ENCODE peak calls at places on chromosomes 6 and 20, in five cellular contexts. One of them, this sample, is unnamed.

GRCh38 chr6:16480780-16481179 is 242.4 kb downstream of the GMPR start:
- DNase-seq in A549: no peak
- DNase-seq in K562: no peak
- DNase-seq in H1: no peak
- DNase-seq in HepG2: no peak
- DNase-seq in this sample: no peak

GRCh38 chr6:85015396-85015990 is 251.1 kb upstream of the TBX18 start:
- DNase-seq in A549: peak; percentile 31
- DNase-seq in K562: peak; percentile 52
- DNase-seq in H1: peak; percentile 57
- DNase-seq in HepG2: peak; percentile 26
- DNase-seq in this sample: peak; percentile 83

GRCh38 chr20:34922654-34923381 is 32.8 kb downstream of the GSS start:
- DNase-seq in A549: peak; percentile 61
- DNase-seq in K562: no peak
- DNase-seq in H1: no peak
- DNase-seq in HepG2: peak; percentile 73
- DNase-seq in this sample: no peak

GRCh38 chr6:126048635-126049034 is 62.3 kb downstream of the TRMT11 start:
- DNase-seq in A549: no peak
- DNase-seq in K562: no peak
- DNase-seq in H1: no peak
- DNase-seq in HepG2: no peak
- DNase-seq in this sample: no peak

GRCh38 chr20:21244808-21245207 is 58.3 kb upstream of the XRN2 start:
- DNase-seq in A549: no peak
- DNase-seq in K562: no peak
- DNase-seq in H1: no peak
- DNase-seq in HepG2: no peak
- DNase-seq in this sample: no peak

GRCh38 chr20:5070570-5070969 is 49.2 kb downstream of the PCNA start:
- DNase-seq in A549: no peak
- DNase-seq in K562: no peak
- DNase-seq in H1: no peak
- DNase-seq in HepG2: peak; percentile 65
- DNase-seq in this sample: no peak

GRCh38 chr6:138691595-138692057 is 81.9 kb upstream of the CCDC28A start:
- DNase-seq in A549: peak; percentile 13
- DNase-seq in K562: no peak
- DNase-seq in H1: no peak
- DNase-seq in HepG2: peak; percentile 45
- DNase-seq in this sample: peak; percentile 66

GRCh38 chr6:127879685-127880084 is 21.2 kb downstream of the THEMIS start:
- DNase-seq in A549: no peak
- DNase-seq in K562: no peak
- DNase-seq in H1: peak; percentile 63
- DNase-seq in HepG2: no peak
- DNase-seq in this sample: no peak

GRCh38 chr20:61929561-61929960 is 136.1 kb downstream of the TAF4 start:
- DNase-seq in A549: no peak
- DNase-seq in K562: no peak
- DNase-seq in H1: no peak
- DNase-seq in HepG2: no peak
- DNase-seq in this sample: no peak

GRCh38 chr20:51365670-51366069 is 176.8 kb downstream of the NFATC2 start:
- DNase-seq in A549: peak; percentile 40
- DNase-seq in K562: no peak
- DNase-seq in H1: no peak
- DNase-seq in HepG2: no peak
- DNase-seq in this sample: no peak

GRCh38 chr20:57570145-57570850 is 9.4 kb downstream of the PCK1 start:
- DNase-seq in A549: no peak
- DNase-seq in K562: no peak
- DNase-seq in H1: no peak
- DNase-seq in HepG2: no peak
- DNase-seq in this sample: no peak

GRCh38 chr6:13604135-13604534 is 11.0 kb upstream of the NOL7 start:
- DNase-seq in A549: no peak
- DNase-seq in K562: no peak
- DNase-seq in H1: no peak
- DNase-seq in HepG2: peak; percentile 35
- DNase-seq in this sample: no peak

GRCh38 chr6:83231146-83231545 is 38.0 kb downstream of the RWDD2A start:
- DNase-seq in A549: no peak
- DNase-seq in K562: no peak
- DNase-seq in H1: no peak
- DNase-seq in HepG2: no peak
- DNase-seq in this sample: no peak

GRCh38 chr20:15902493-15902892 is 670.8 kb downstream of the KIF16B start:
- DNase-seq in A549: no peak
- DNase-seq in K562: peak; percentile 5
- DNase-seq in H1: peak; percentile 27
- DNase-seq in HepG2: no peak
- DNase-seq in this sample: peak; percentile 23

GRCh38 chr6:133761706-133762105 is 127.2 kb upstream of the TCF21 start:
- DNase-seq in A549: no peak
- DNase-seq in K562: no peak
- DNase-seq in H1: no peak
- DNase-seq in HepG2: no peak
- DNase-seq in this sample: no peak

GRCh38 chr6:79928478-79928998 is 18.8 kb downstream of the ELOVL4 start:
- DNase-seq in A549: no peak
- DNase-seq in K562: no peak
- DNase-seq in H1: no peak
- DNase-seq in HepG2: no peak
- DNase-seq in this sample: no peak

GRCh38 chr6:110693296-110693695 is 122.0 kb downstream of the CDK19 start:
- DNase-seq in A549: no peak
- DNase-seq in K562: no peak
- DNase-seq in H1: no peak
- DNase-seq in HepG2: no peak
- DNase-seq in this sample: no peak

GRCh38 chr6:156410649-156411048 is 366.5 kb upstream of the ARID1B start:
- DNase-seq in A549: no peak
- DNase-seq in K562: no peak
- DNase-seq in H1: no peak
- DNase-seq in HepG2: no peak
- DNase-seq in this sample: peak; percentile 4

GRCh38 chr6:57040011-57040410 is 6.5 kb upstream of the KIAA1586 start:
- DNase-seq in A549: peak; percentile 5
- DNase-seq in K562: no peak
- DNase-seq in H1: no peak
- DNase-seq in HepG2: no peak
- DNase-seq in this sample: no peak

GRCh38 chr20:44422083-44422482 is 53.6 kb upstream of the TTPAL start:
- DNase-seq in A549: no peak
- DNase-seq in K562: no peak
- DNase-seq in H1: no peak
- DNase-seq in HepG2: no peak
- DNase-seq in this sample: no peak

GRCh38 chr6:166156942-166157341 is 10.7 kb downstream of the TBXT start:
- DNase-seq in A549: peak; percentile 23
- DNase-seq in K562: no peak
- DNase-seq in H1: no peak
- DNase-seq in HepG2: peak; percentile 6
- DNase-seq in this sample: no peak

GRCh38 chr6:13263669-13264068 is 64.7 kb downstream of the TBC1D7 start:
- DNase-seq in A549: no peak
- DNase-seq in K562: no peak
- DNase-seq in H1: no peak
- DNase-seq in HepG2: no peak
- DNase-seq in this sample: no peak

GRCh38 chr6:105601541-105602174 is 198.8 kb upstream of the PREP start:
- DNase-seq in A549: peak; percentile 51
- DNase-seq in K562: no peak
- DNase-seq in H1: no peak
- DNase-seq in HepG2: peak; percentile 36
- DNase-seq in this sample: no peak

GRCh38 chr20:31713312-31714049 is 9.2 kb downstream of the BCL2L1 start:
- DNase-seq in A549: peak; percentile 78
- DNase-seq in K562: no peak
- DNase-seq in H1: no peak
- DNase-seq in HepG2: peak; percentile 81
- DNase-seq in this sample: peak; percentile 78

GRCh38 chr20:41355598-41356203 is 10.9 kb downstream of the EMILIN3 start:
- DNase-seq in A549: no peak
- DNase-seq in K562: no peak
- DNase-seq in H1: no peak
- DNase-seq in HepG2: no peak
- DNase-seq in this sample: no peak

GRCh38 chr20:38049800-38050199 is 16.3 kb downstream of the RPRD1B start:
- DNase-seq in A549: no peak
- DNase-seq in K562: no peak
- DNase-seq in H1: no peak
- DNase-seq in HepG2: peak; percentile 62
- DNase-seq in this sample: peak; percentile 57

GRCh38 chr20:35568645-35569044 is 26.8 kb downstream of the ERGIC3 start:
- DNase-seq in A549: peak; percentile 55
- DNase-seq in K562: peak; percentile 25
- DNase-seq in H1: no peak
- DNase-seq in HepG2: peak; percentile 78
- DNase-seq in this sample: no peak

GRCh38 chr6:75848274-75848673 is 99.2 kb downstream of the MYO6 start:
- DNase-seq in A549: no peak
- DNase-seq in K562: no peak
- DNase-seq in H1: no peak
- DNase-seq in HepG2: no peak
- DNase-seq in this sample: no peak

GRCh38 chr6:162999575-163000285 is 272.0 kb downstream of the PACRG start:
- DNase-seq in A549: no peak
- DNase-seq in K562: no peak
- DNase-seq in H1: no peak
- DNase-seq in HepG2: no peak
- DNase-seq in this sample: no peak

GRCh38 chr6:36358235-36358915 is 21.7 kb upstream of the BNIP5 start:
- DNase-seq in A549: no peak
- DNase-seq in K562: no peak
- DNase-seq in H1: no peak
- DNase-seq in HepG2: peak; percentile 34
- DNase-seq in this sample: peak; percentile 62

DNA sequence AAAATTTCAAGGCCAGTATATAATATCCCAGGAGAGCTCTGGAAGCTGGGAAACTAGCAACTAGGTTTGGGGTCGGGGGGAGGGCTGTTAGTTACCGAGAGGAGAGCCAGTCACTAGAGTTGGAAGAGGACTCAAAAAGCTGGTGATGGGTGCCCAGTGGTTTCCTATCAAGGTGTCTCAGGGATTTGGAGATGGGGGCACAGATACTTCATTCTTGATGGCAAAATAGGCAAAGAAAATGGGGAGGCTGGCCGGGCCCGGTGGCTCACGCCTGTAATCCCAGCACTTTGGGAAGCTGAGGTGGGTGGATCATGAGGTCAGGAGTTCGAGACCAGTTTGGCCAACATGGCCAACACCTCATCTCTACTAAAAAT is 805 bp downstream of the PHF1 start:
- DNase-seq in A549: no peak
- DNase-seq in K562: no peak
- DNase-seq in H1: no peak
- DNase-seq in HepG2: no peak
- DNase-seq in this sample: no peak
- H3K4me1 ChIP-seq in A549: peaks cover 29% of the 10 kb centered on the region
- H3K4me1 ChIP-seq in K562: peaks cover 32% of the 10 kb centered on the region
- H3K4me1 ChIP-seq in H1: peaks cover 18% of the 10 kb centered on the region
- H3K4me1 ChIP-seq in HepG2: peaks cover 39% of the 10 kb centered on the region
- H3K4me1 ChIP-seq in this sample: peaks cover 14% of the 10 kb centered on the region

GRCh38 chr20:50221501-50222323 is 31.1 kb downstream of the CEBPB start:
- DNase-seq in A549: no peak
- DNase-seq in K562: no peak
- DNase-seq in H1: no peak
- DNase-seq in HepG2: no peak
- DNase-seq in this sample: no peak
- TF ChIP-seq JUN in A549: no peak
- TF ChIP-seq JUN in K562: no peak
- TF ChIP-seq JUN in H1: no peak
- TF ChIP-seq JUN in HepG2: no peak
- TF ChIP-seq JUN in this sample: no peak

GRCh38 chr6:30684386-30685156 is 1.9 kb downstream of the PPP1R18 start:
- DNase-seq in A549: no peak
- DNase-seq in K562: peak; percentile 54
- DNase-seq in H1: no peak
- DNase-seq in HepG2: no peak
- DNase-seq in this sample: peak; percentile 35
- H3K4me1 ChIP-seq in A549: peaks cover 59% of the 10 kb centered on the region
- H3K4me1 ChIP-seq in K562: peaks cover 91% of the 10 kb centered on the region
- H3K4me1 ChIP-seq in H1: peaks cover 40% of the 10 kb centered on the region
- H3K4me1 ChIP-seq in HepG2: peaks cover 71% of the 10 kb centered on the region
- H3K4me1 ChIP-seq in this sample: peaks cover 41% of the 10 kb centered on the region

DNA sequence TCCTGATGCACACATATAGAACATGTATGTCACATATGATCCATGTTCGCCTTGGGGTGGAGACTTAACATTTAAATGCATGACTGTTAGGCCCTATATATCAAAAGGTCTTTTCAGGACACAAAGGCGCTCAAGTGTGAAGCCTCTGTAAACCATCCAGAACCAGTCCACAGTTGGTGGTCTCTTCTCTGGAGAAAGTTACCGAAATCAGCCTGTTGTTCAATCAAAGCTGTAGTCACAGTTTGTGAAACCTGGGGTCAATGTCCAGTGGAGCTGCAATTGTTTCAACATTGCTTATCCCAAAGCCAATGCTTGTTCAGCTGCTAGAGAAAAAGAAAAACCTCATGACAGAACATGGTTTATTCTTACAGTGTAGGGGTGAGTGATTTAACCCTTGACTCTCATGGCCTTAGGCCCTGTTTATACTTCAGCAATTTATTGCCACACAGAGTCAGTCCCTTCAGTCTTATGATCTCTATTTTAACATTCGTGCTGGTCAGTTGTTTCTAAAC is 193.6 kb upstream of the CST7 start:
- DNase-seq in A549: no peak
- DNase-seq in K562: no peak
- DNase-seq in H1: no peak
- DNase-seq in HepG2: peak; percentile 92
- DNase-seq in this sample: no peak
- TF ChIP-seq JUN in A549: no peak
- TF ChIP-seq JUN in K562: no peak
- TF ChIP-seq JUN in H1: no peak
- TF ChIP-seq JUN in HepG2: no peak
- TF ChIP-seq JUN in this sample: no peak

DNA sequence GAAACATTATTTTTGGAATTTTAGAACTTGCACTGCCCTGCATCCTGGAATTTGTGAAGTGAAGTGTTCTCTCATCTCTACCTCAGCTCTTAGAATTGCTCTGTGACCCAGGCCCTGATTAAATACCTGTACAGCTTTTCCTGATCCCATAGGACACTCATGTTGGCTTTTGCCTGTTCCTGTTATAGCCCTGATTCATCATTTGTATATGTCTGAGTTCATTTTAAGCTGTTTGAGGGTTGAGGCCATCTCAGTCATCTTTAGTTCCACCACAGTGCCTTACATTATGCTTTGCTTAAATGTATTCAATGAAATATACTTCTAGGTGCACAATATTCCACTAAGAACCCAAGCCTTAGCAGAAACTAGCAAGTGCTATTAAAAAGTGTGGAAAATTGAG is 26.4 kb downstream of the ZFAND3 start:
- DNase-seq in A549: no peak
- DNase-seq in K562: no peak
- DNase-seq in H1: no peak
- DNase-seq in HepG2: no peak
- DNase-seq in this sample: no peak
- H3K4me1 ChIP-seq in A549: peaks cover 48% of the 10 kb centered on the region
- H3K4me1 ChIP-seq in K562: peaks cover 2% of the 10 kb centered on the region
- H3K4me1 ChIP-seq in H1: no peaks in the 10 kb centered on the region
- H3K4me1 ChIP-seq in HepG2: peaks cover 39% of the 10 kb centered on the region
- H3K4me1 ChIP-seq in this sample: no peaks in the 10 kb centered on the region